ENCODE peak calls at places on chromosomes 6 and 20, in four cellular contexts. B, G, W and O are unnamed samples.

GRCh38 chr6:115468272-115469005 is 592.3 kb downstream of the FRK start:
- DNase-seq in W (peak), B (no peak), G (no peak), O (no peak)

GRCh38 chr20:49915380-49916145 is at the start of gene SPATA2:
- DNase-seq in B (peak), G (peak), W (peak), O (peak)

GRCh38 chr6:167299641-167300308 is 8.7 kb downstream of the UNC93A start:
- DNase-seq in G (no peak), W (no peak), B (no peak), O (no peak)

GRCh38 chr6:28981391-28981832 is 23.7 kb downstream of the ZNF311 start:
- DNase-seq in B (no peak), G (peak), W (peak), O (no peak)

GRCh38 chr6:51350308-51350904 is 531.7 kb downstream of the TFAP2B start:
- DNase-seq in B (peak), W (no peak), G (no peak), O (peak)

GRCh38 chr6:149454405-149454848 is 30.4 kb downstream of the ZC3H12D start:
- DNase-seq in W (no peak), B (no peak), G (no peak), O (no peak)

GRCh38 chr6:15936503-15936902 is 192.4 kb upstream of the MYLIP start:
- DNase-seq in B (peak), G (no peak), W (no peak), O (peak)

GRCh38 chr6:166419717-166420116 is 37.0 kb upstream of the MPC1 start:
- DNase-seq in B (no peak), G (no peak), W (no peak), O (no peak)

GRCh38 chr6:41560440-41561192 is 14.4 kb downstream of the FOXP4 start:
- DNase-seq in B (peak), G (peak), W (peak), O (peak)

GRCh38 chr6:169789146-169789943 is 37.9 kb downstream of the ERMARD start:
- DNase-seq in G (no peak), W (no peak), B (no peak), O (no peak)

GRCh38 chr6:52904562-52905279 is 4.8 kb downstream of the GSTA3 start:
- DNase-seq in W (peak), B (no peak), G (no peak), O (no peak)

GRCh38 chr20:45341939-45342862 is 6.0 kb downstream of the SDC4 start:
- DNase-seq in W (peak), G (no peak), B (no peak), O (no peak)

GRCh38 chr20:40189621-40190020 is 499.4 kb downstream of the MAFB start:
- DNase-seq in W (no peak), G (no peak), B (no peak), O (no peak)

GRCh38 chr6:23228439-23229024 is 659.2 kb downstream of the HDGFL1 start:
- DNase-seq in G (no peak), W (no peak), B (no peak), O (no peak)

GRCh38 chr6:113903666-113904330 is 46.7 kb downstream of the MARCKS start:
- DNase-seq in B (no peak), G (no peak), W (no peak), O (no peak)

GRCh38 chr6:151121900-151122299 is 117.9 kb upstream of the AKAP12 start:
- DNase-seq in W (no peak), B (no peak), G (no peak), O (no peak)

GRCh38 chr6:21708181-21708580 is 114.6 kb downstream of the SOX4 start:
- DNase-seq in G (no peak), W (no peak), B (no peak), O (no peak)

GRCh38 chr20:56722042-56722441 is 92.9 kb downstream of the TFAP2C start:
- DNase-seq in G (no peak), W (no peak), B (peak), O (peak)

GRCh38 chr6:161067749-161068148 is 76.2 kb downstream of the MAP3K4 start:
- DNase-seq in W (no peak), G (no peak), B (no peak), O (no peak)

GRCh38 chr6:50145125-50145524 is 95.4 kb upstream of the DEFB112 start:
- DNase-seq in W (peak), G (no peak), B (no peak), O (no peak)

GRCh38 chr6:41741625-41742490 is 5.3 kb downstream of the PGC start:
- DNase-seq in W (no peak), B (no peak), G (no peak), O (no peak)

GRCh38 chr6:33668914-33669313 is 42.6 kb downstream of the UQCC2 start:
- DNase-seq in G (peak), W (no peak), B (no peak), O (no peak)

GRCh38 chr20:62703853-62704228 is 4.8 kb upstream of the NTSR1 start:
- DNase-seq in G (no peak), B (no peak), W (no peak), O (no peak)

GRCh38 chr20:17556842-17557674 is 12.8 kb upstream of the DSTN start:
- DNase-seq in B (no peak), G (no peak), W (no peak), O (no peak)

GRCh38 chr20:25283221-25283951 is 35.5 kb downstream of the PYGB start:
- DNase-seq in B (no peak), W (no peak), G (no peak), O (no peak)

GRCh38 chr6:43809417-43810305 is 39.6 kb downstream of the VEGFA start:
- DNase-seq in G (no peak), W (no peak), B (no peak), O (no peak)

GRCh38 chr6:119978274-119978889 is 628.8 kb upstream of the MAN1A1 start:
- DNase-seq in B (no peak), G (no peak), W (peak), O (peak)

GRCh38 chr20:41553142-41553879 is 64.9 kb downstream of the CHD6 start:
- DNase-seq in W (no peak), B (peak), G (no peak), O (peak)

GRCh38 chr6:158408552-158409130 is 96.4 kb downstream of the TULP4 start:
- DNase-seq in W (peak), G (no peak), B (no peak), O (no peak)

GRCh38 chr6:113103618-113104390 is 753.3 kb upstream of the MARCKS start:
- DNase-seq in B (no peak), W (no peak), G (no peak), O (no peak)

GRCh38 chr6:112468359-112468758 is 121.2 kb downstream of the RFPL4B start:
- DNase-seq in W (no peak), G (no peak), B (no peak), O (no peak)

GRCh38 chr6:169654590-169655391 is 47.0 kb downstream of the WDR27 start:
- DNase-seq in W (no peak), G (peak), B (peak), O (peak)

GRCh38 chr6:30826961-30827342 is 57.4 kb upstream of the DDR1 start:
- DNase-seq in B (no peak), W (no peak), G (peak), O (no peak)

GRCh38 chr6:112877134-112878100 is 530.3 kb downstream of the RFPL4B start:
- DNase-seq in W (peak), B (no peak), G (no peak), O (no peak)

GRCh38 chr6:139655783-139656705 is 281.6 kb upstream of the CITED2 start:
- DNase-seq in W (no peak), G (no peak), B (no peak), O (no peak)

GRCh38 chr6:103079867-103080266 is 1686.4 kb downstream of the GRIK2 start:
- DNase-seq in G (no peak), B (no peak), W (no peak), O (no peak)

GRCh38 chr20:35942243-35942642 is 12.1 kb downstream of the SCAND1 start:
- DNase-seq in G (no peak), W (peak), B (no peak), O (no peak)

GRCh38 chr6:163401039-163401885 is 13.3 kb upstream of the QKI start:
- DNase-seq in G (no peak), B (no peak), W (no peak), O (no peak)

GRCh38 chr6:21309791-21310190 is 283.8 kb upstream of the SOX4 start:
- DNase-seq in W (peak), G (no peak), B (no peak), O (no peak)